ENCODE peak calls at places on chromosomes 13 and 19, in seven cellular contexts. D is T-helper 1 cell, R is GM12891, W is omental fat pad, M is left ventricle myocardium inferior, G is NCI-H446, T is D721Med. B is an unnamed sample.

GRCh38 chr13:100875392-100876043 is 200.9 kb upstream of the TMTC4 start:
- DNase-seq in G (peak), R (no peak), D (no peak), T (no peak), W (no peak), M (no peak), B (peak)

GRCh38 chr19:19661141-19661674 is 2.3 kb downstream of the ATP13A1 start:
- DNase-seq in T (no peak), D (no peak), M (no peak), G (no peak), R (no peak), W (no peak), B (no peak)

GRCh38 chr13:41937388-41937787 is 23.5 kb downstream of the VWA8 start:
- DNase-seq in W (no peak), T (no peak), D (no peak), M (no peak), R (no peak), G (no peak), B (no peak)

GRCh38 chr19:17777840-17778620 is 16.9 kb upstream of the B3GNT3 start:
- DNase-seq in R (peak), M (peak), G (no peak), W (peak), D (no peak), T (no peak), B (peak)

GRCh38 chr13:90362718-90363117 is 984.8 kb upstream of the MIR17HG start:
- DNase-seq in W (no peak), R (no peak), G (no peak), M (no peak), T (no peak), D (no peak), B (peak)

GRCh38 chr19:3161453-3161852 is 17.1 kb upstream of the S1PR4 start:
- DNase-seq in M (no peak), D (no peak), G (no peak), W (no peak), R (no peak), T (no peak), B (no peak)

GRCh38 chr19:55353803-55354697 is 469 bp downstream of the COX6B2 start:
- DNase-seq in G (peak), D (peak), T (peak), R (peak), W (peak), M (peak), B (peak)

GRCh38 chr19:12985049-12985776 is 10.1 kb upstream of the NFIX start:
- DNase-seq in D (no peak), M (peak), W (no peak), R (no peak), G (no peak), T (no peak), B (peak)

GRCh38 chr13:48833412-48833811 is 142.3 kb upstream of the FNDC3A start:
- DNase-seq in T (no peak), W (no peak), G (no peak), M (no peak), D (no peak), R (no peak), B (no peak)

GRCh38 chr13:92173254-92173653 is 774.8 kb downstream of the GPC5 start:
- DNase-seq in G (no peak), T (no peak), W (no peak), R (no peak), M (no peak), D (no peak), B (no peak)

GRCh38 chr19:4971816-4972495 is 3.0 kb downstream of the KDM4B start:
- DNase-seq in M (no peak), W (no peak), G (no peak), D (no peak), R (no peak), T (no peak), B (no peak)

GRCh38 chr13:75550159-75550567 is 572 bp downstream of the UCHL3 start:
- DNase-seq in W (no peak), M (no peak), R (no peak), G (no peak), D (no peak), T (no peak), B (peak)

GRCh38 chr13:93039131-93039530 is 187.5 kb upstream of the GPC6 start:
- DNase-seq in R (no peak), T (no peak), D (no peak), W (no peak), M (no peak), G (no peak), B (no peak)

GRCh38 chr13:109412232-109412935 is 374.0 kb downstream of the IRS2 start:
- DNase-seq in T (no peak), M (peak), W (no peak), G (no peak), D (no peak), R (no peak), B (peak)

GRCh38 chr19:28727133-28727834 is 485.7 kb downstream of the UQCRFS1 start:
- DNase-seq in R (no peak), M (no peak), W (no peak), G (no peak), D (no peak), T (peak), B (no peak)

GRCh38 chr19:30316560-30317106 is 55.6 kb upstream of the ZNF536 start:
- DNase-seq in T (no peak), W (no peak), R (no peak), G (no peak), M (no peak), D (no peak), B (no peak)

GRCh38 chr19:55062735-55063491 is at the start of gene RDH13:
- DNase-seq in W (peak), D (peak), M (peak), R (peak), T (peak), G (peak), B (peak)

GRCh38 chr13:34349091-34349722 is 531.3 kb downstream of the RFC3 start:
- DNase-seq in G (peak), R (no peak), T (no peak), W (no peak), D (no peak), M (peak), B (no peak)

GRCh38 chr13:27622102-27622820 is 569 bp downstream of the POLR1D start:
- DNase-seq in M (no peak), T (no peak), R (no peak), G (no peak), D (no peak), W (no peak), B (no peak)

GRCh38 chr13:39607876-39608275 is 4.9 kb upstream of the LHFPL6 start:
- DNase-seq in M (no peak), G (no peak), R (no peak), T (no peak), D (no peak), W (no peak), B (no peak)

GRCh38 chr19:41350735-41351338 is 2.9 kb downstream of the TGFB1 start:
- DNase-seq in G (no peak), R (no peak), W (no peak), T (no peak), D (no peak), M (no peak), B (peak)

GRCh38 chr19:38284422-38284821 is 19.6 kb upstream of the C19orf33 start:
- DNase-seq in T (no peak), G (no peak), D (no peak), R (no peak), M (no peak), W (no peak), B (peak)

GRCh38 chr13:23871616-23872220 is 17.5 kb downstream of the MIPEP start:
- DNase-seq in D (no peak), G (peak), R (no peak), W (no peak), T (no peak), M (no peak), B (peak)

GRCh38 chr13:98343461-98343860 is 166.4 kb upstream of the RNF113B start:
- DNase-seq in W (no peak), T (no peak), G (no peak), R (no peak), D (no peak), M (no peak), B (no peak)

GRCh38 chr13:50700664-50701266 is 142.7 kb downstream of the DLEU7 start:
- DNase-seq in D (no peak), W (no peak), T (no peak), M (no peak), R (no peak), G (no peak), B (no peak)

GRCh38 chr13:27450921-27451461 is 627 bp upstream of the MTIF3 start:
- DNase-seq in M (peak), T (no peak), G (peak), R (no peak), W (no peak), D (peak), B (peak)

GRCh38 chr13:95605426-95606125 is 38.9 kb downstream of the DZIP1 start:
- DNase-seq in T (no peak), G (no peak), R (no peak), M (no peak), D (no peak), W (no peak), B (no peak)

GRCh38 chr13:113581871-113582270 is 2.7 kb upstream of the TFDP1 start:
- DNase-seq in T (no peak), R (no peak), G (no peak), D (no peak), M (no peak), W (no peak), B (no peak)

GRCh38 chr13:113821847-113822246 is 42.0 kb downstream of the GAS6 start:
- DNase-seq in G (no peak), R (no peak), T (no peak), W (no peak), M (no peak), D (no peak), B (no peak)

GRCh38 chr19:6047741-6048231 is 62.5 kb downstream of the RFX2 start:
- DNase-seq in T (no peak), R (no peak), W (no peak), G (peak), M (no peak), D (no peak), B (peak)

GRCh38 chr13:20181180-20181579 is 11.6 kb downstream of the GJB2 start:
- DNase-seq in W (no peak), T (no peak), D (no peak), G (peak), M (no peak), R (no peak), B (no peak)

GRCh38 chr19:20154636-20155035 is 12.4 kb upstream of the ZNF486 start:
- DNase-seq in D (no peak), G (no peak), T (no peak), M (no peak), W (no peak), R (no peak), B (no peak)

B was measured in MV-4-11.